ENCODE peak calls at places on chromosomes 3 and 15, in six cellular contexts. V is ovary, P is esophagus muscularis mucosa, I is NB4, H is transverse colon, X is gastrocnemius medialis. E is an unnamed sample.

GRCh38 chr3:132284756-132285619 is 32.2 kb upstream of the ACP3 start:
- DNase-seq in V (no peak), P (peak; percentile 53), I (peak; percentile 35), H (no peak), X (no peak), E (no peak)

GRCh38 chr3:161316006-161316689 is 55.2 kb downstream of the SPTSSB start:
- DNase-seq in V (no peak), P (no peak), I (no peak), H (peak; percentile 29), X (no peak), E (no peak)

GRCh38 chr15:38930851-38931572 is 366.4 kb upstream of the RASGRP1 start:
- DNase-seq in V (no peak), P (no peak), I (no peak), H (no peak), X (no peak), E (no peak)

GRCh38 chr3:135412475-135412874 is 553.1 kb upstream of the PPP2R3A start:
- DNase-seq in V (no peak), P (no peak), I (peak; percentile 1), H (no peak), X (no peak), E (no peak)

GRCh38 chr3:37148208-37148607 is 26.2 kb downstream of the LRRFIP2 start:
- DNase-seq in V (no peak), P (no peak), I (no peak), H (no peak), X (no peak), E (no peak)

GRCh38 chr3:13125092-13126015 is 52.1 kb upstream of the IQSEC1 start:
- DNase-seq in V (no peak), P (no peak), I (no peak), H (no peak), X (no peak), E (no peak)

GRCh38 chr15:26744894-26745293 is 28.0 kb downstream of the GABRB3 start:
- DNase-seq in V (no peak), P (peak; percentile 74), I (no peak), H (no peak), X (no peak), E (no peak)

GRCh38 chr3:39962566-39962965 is 153.2 kb downstream of the MYRIP start:
- DNase-seq in V (no peak), P (no peak), I (no peak), H (no peak), X (no peak), E (peak; percentile 16)

GRCh38 chr3:149867563-149867962 is 54.5 kb downstream of the RNF13 start:
- DNase-seq in V (no peak), P (no peak), I (no peak), H (no peak), X (no peak), E (no peak)

GRCh38 chr3:15629860-15630597 is 28.5 kb downstream of the BTD start:
- DNase-seq in V (no peak), P (no peak), I (peak; percentile 83), H (peak; percentile 65), X (peak; percentile 69), E (peak; percentile 77)

GRCh38 chr15:99433757-99434211 is 132.0 kb upstream of the MEF2A start:
- DNase-seq in V (no peak), P (no peak), I (no peak), H (no peak), X (no peak), E (no peak)

GRCh38 chr3:196406806-196407470 is 25.3 kb downstream of the UBXN7 start:
- DNase-seq in V (no peak), P (no peak), I (no peak), H (no peak), X (no peak), E (no peak)

GRCh38 chr3:151909720-151910405 is 36.4 kb downstream of the SUCNR1 start:
- DNase-seq in V (no peak), P (no peak), I (no peak), H (no peak), X (no peak), E (no peak)

GRCh38 chr3:149955449-149955848 is 15.2 kb downstream of the PFN2 start:
- DNase-seq in V (no peak), P (no peak), I (no peak), H (no peak), X (no peak), E (no peak)

GRCh38 chr3:31980530-31981205 is 394 bp downstream of the OSBPL10 start:
- DNase-seq in V (peak; percentile 72), P (no peak), I (peak; percentile 50), H (peak; percentile 81), X (no peak), E (peak; percentile 53)

GRCh38 chr15:68674975-68675374 is 96.2 kb downstream of the CORO2B start:
- DNase-seq in V (no peak), P (no peak), I (peak; percentile 89), H (no peak), X (no peak), E (no peak)

GRCh38 chr3:160544837-160545236 is 20.5 kb downstream of the KPNA4 start:
- DNase-seq in V (no peak), P (no peak), I (no peak), H (no peak), X (no peak), E (no peak)

GRCh38 chr15:67199881-67200763 is 54.3 kb downstream of the AAGAB start:
- DNase-seq in V (no peak), P (no peak), I (no peak), H (no peak), X (no peak), E (no peak)

GRCh38 chr3:127044996-127045395 is 62.1 kb downstream of the PLXNA1 start:
- DNase-seq in V (no peak), P (no peak), I (no peak), H (no peak), X (no peak), E (no peak)

GRCh38 chr3:115081444-115081843 is 65.6 kb downstream of the ZBTB20 start:
- DNase-seq in V (no peak), P (no peak), I (no peak), H (no peak), X (no peak), E (no peak)

GRCh38 chr3:187021748-187022402 is 91.5 kb downstream of the ST6GAL1 start:
- DNase-seq in V (no peak), P (no peak), I (no peak), H (no peak), X (no peak), E (no peak)

GRCh38 chr15:28881170-28881569 is 4.6 kb upstream of the APBA2 start:
- DNase-seq in V (no peak), P (no peak), I (peak; percentile 31), H (no peak), X (no peak), E (no peak)

GRCh38 chr15:81007428-81008064 is 6.8 kb downstream of the TLNRD1 start:
- DNase-seq in V (no peak), P (no peak), I (no peak), H (no peak), X (no peak), E (no peak)

GRCh38 chr15:40942337-40942854 is 10.9 kb upstream of the CHAC1 start:
- DNase-seq in V (no peak), P (no peak), I (peak; percentile 72), H (no peak), X (no peak), E (no peak)
- H3K4me3 ChIP-seq in V (peak overlapping the region; percentile 53), P (peak overlapping the region; percentile 80), I (peak overlapping the region; percentile 50), H (peak overlapping the region; percentile 43), X (peak overlapping the region; percentile 81), E (peak overlapping the region; percentile 41)

GRCh38 chr3:93979850-93980677 is at the start of gene ARL13B:
- DNase-seq in V (peak; percentile 95), P (peak; percentile 99), I (peak; percentile 96), H (peak; percentile 98), X (peak; percentile 97), E (peak; percentile 97)
- TF ChIP-seq POLR2A in V (peak; percentile 94), P (peak; percentile 66), I (peak; percentile 59), H (peak; percentile 79), X (peak; percentile 83), E (peak; percentile 92)

DNA sequence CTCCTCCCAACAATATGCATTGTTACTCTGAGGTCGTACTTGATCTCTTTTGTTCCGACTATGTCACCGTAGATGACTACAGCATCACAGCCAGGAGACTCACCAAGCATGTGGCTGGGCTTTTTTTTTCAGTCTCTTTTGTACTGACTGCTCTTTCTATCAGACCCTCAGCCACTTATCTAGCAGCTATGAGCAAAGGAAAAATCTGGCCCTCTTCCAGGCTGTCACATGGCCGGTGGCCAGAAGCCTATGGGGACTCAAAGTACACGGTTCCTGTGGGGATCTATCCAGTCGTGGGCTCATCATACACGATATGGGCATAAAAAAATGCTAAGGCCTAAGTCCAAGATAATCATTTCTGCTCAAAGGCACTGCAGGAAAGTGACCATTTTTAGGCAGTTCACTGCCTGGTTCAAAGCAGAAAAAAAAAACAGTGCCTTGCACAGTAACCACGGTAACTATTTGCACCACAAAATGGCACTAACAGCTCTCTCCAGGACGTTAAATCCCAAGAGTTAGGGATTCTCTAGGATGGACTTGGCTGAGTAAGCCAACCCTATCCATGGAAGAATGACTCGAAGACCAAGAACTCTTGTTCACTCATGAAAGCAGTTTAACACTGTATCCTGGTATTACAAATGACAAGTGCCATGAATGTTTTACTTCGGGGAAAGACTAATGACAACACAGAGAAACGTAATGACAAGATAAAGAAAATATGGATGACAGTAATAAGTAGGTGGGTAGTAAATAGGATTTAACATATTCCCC is 50.3 kb downstream of the SHQ1 start:
- DNase-seq in V (no peak), P (no peak), I (no peak), H (peak; percentile 17), X (no peak), E (no peak)
- H3K4me3 ChIP-seq in V (no peak overlapping the region), P (no peak overlapping the region), I (no peak overlapping the region), H (no peak overlapping the region), X (no peak overlapping the region), E (no peak overlapping the region)

GRCh38 chr3:30607032-30607833 is 832 bp downstream of the TGFBR2 start:
- DNase-seq in V (peak; percentile 67), P (peak; percentile 95), I (peak; percentile 85), H (peak; percentile 81), X (peak; percentile 43), E (peak; percentile 71)
- TF ChIP-seq POLR2A in V (no peak), P (peak; percentile 11), I (peak; percentile 41), H (peak; percentile 74), X (no peak), E (peak; percentile 36)

GRCh38 chr15:52653451-52653964 is 25.7 kb downstream of the ATOSA start:
- DNase-seq in V (no peak), P (no peak), I (no peak), H (no peak), X (peak; percentile 47), E (no peak)

GRCh38 chr15:52652984-52653383 is 26.2 kb downstream of the ATOSA start:
- DNase-seq in V (no peak), P (no peak), I (no peak), H (peak; percentile 12), X (no peak), E (no peak)

GRCh38 chr15:52651114-52651513 is 28.1 kb downstream of the ATOSA start:
- DNase-seq in V (no peak), P (no peak), I (no peak), H (no peak), X (no peak), E (no peak)

GRCh38 chr15:52652286-52652685 is 26.9 kb downstream of the ATOSA start:
- DNase-seq in V (no peak), P (no peak), I (no peak), H (no peak), X (no peak), E (no peak)

GRCh38 chr15:52651868-52652267 is 27.3 kb downstream of the ATOSA start:
- DNase-seq in V (peak; percentile 64), P (peak; percentile 92), I (peak; percentile 7), H (peak; percentile 65), X (peak; percentile 69), E (peak; percentile 72)
- H3K4me3 ChIP-seq in V (peak overlapping the region; percentile 23), P (peak overlapping the region; percentile 39), I (no peak overlapping the region), H (peak overlapping the region; percentile 4), X (peak overlapping the region; percentile 22), E (peak overlapping the region; percentile 13)

GRCh38 chr3:138608322-138609214 is at the start of gene FAIM:
- DNase-seq in V (peak; percentile 81), P (peak; percentile 92), I (peak; percentile 86), H (peak; percentile 75), X (peak; percentile 22), E (peak; percentile 69)
- TF ChIP-seq POLR2A in V (peak; percentile 22), P (no peak), I (peak; percentile 55), H (peak; percentile 59), X (no peak), E (no peak)

E was measured in uterus.